ENCODE peak calls at places on chromosomes 12 and 14, in ten cellular contexts. One of them, this sample, is unnamed.

GRCh38 chr12:123972448-123973401 is at the start of the genes CCDC92 and ZNF664:
- DNase-seq in activated CD4-positive, CD25-positive, alpha-beta regulatory T cell treated with anti-CD3 and anti-CD28 coated beads, Interleukin-2, amount 50 U/mL, for 72 hours: peak; percentile 97
- DNase-seq in caudate nucleus: no peak
- DNase-seq in NCI-H1436: peak; percentile 96
- DNase-seq in thoracic aorta: peak; percentile 62
- DNase-seq in endodermal cell: peak; percentile 99
- DNase-seq in GM20000: peak; percentile 100
- DNase-seq in body of pancreas: peak; percentile 94
- DNase-seq in effector memory CD8-positive, alpha-beta T cell: peak; percentile 90
- DNase-seq in psoas muscle: peak; percentile 96
- DNase-seq in this sample: peak; percentile 99

GRCh38 chr14:90828642-90829487 is 12.6 kb upstream of the TTC7B start:
- DNase-seq in activated CD4-positive, CD25-positive, alpha-beta regulatory T cell treated with anti-CD3 and anti-CD28 coated beads, Interleukin-2, amount 50 U/mL, for 72 hours: peak; percentile 42
- DNase-seq in caudate nucleus: no peak
- DNase-seq in NCI-H1436: no peak
- DNase-seq in thoracic aorta: no peak
- DNase-seq in endodermal cell: no peak
- DNase-seq in GM20000: peak; percentile 70
- DNase-seq in body of pancreas: no peak
- DNase-seq in effector memory CD8-positive, alpha-beta T cell: peak; percentile 21
- DNase-seq in psoas muscle: peak; percentile 51
- DNase-seq in this sample: no peak

GRCh38 chr12:4281173-4281654 is 7.7 kb downstream of the CCND2 start:
- DNase-seq in activated CD4-positive, CD25-positive, alpha-beta regulatory T cell treated with anti-CD3 and anti-CD28 coated beads, Interleukin-2, amount 50 U/mL, for 72 hours: no peak
- DNase-seq in caudate nucleus: no peak
- DNase-seq in NCI-H1436: no peak
- DNase-seq in thoracic aorta: no peak
- DNase-seq in endodermal cell: no peak
- DNase-seq in GM20000: no peak
- DNase-seq in body of pancreas: no peak
- DNase-seq in effector memory CD8-positive, alpha-beta T cell: no peak
- DNase-seq in psoas muscle: no peak
- DNase-seq in this sample: peak; percentile 23

GRCh38 chr12:80400591-80400991 is 43.4 kb upstream of the PTPRQ start:
- DNase-seq in activated CD4-positive, CD25-positive, alpha-beta regulatory T cell treated with anti-CD3 and anti-CD28 coated beads, Interleukin-2, amount 50 U/mL, for 72 hours: no peak
- DNase-seq in caudate nucleus: no peak
- DNase-seq in NCI-H1436: no peak
- DNase-seq in thoracic aorta: no peak
- DNase-seq in endodermal cell: peak; percentile 72
- DNase-seq in GM20000: no peak
- DNase-seq in body of pancreas: no peak
- DNase-seq in effector memory CD8-positive, alpha-beta T cell: no peak
- DNase-seq in psoas muscle: peak; percentile 49
- DNase-seq in this sample: peak; percentile 28

GRCh38 chr14:44463386-44464004 is 43.6 kb downstream of the FSCB start:
- DNase-seq in activated CD4-positive, CD25-positive, alpha-beta regulatory T cell treated with anti-CD3 and anti-CD28 coated beads, Interleukin-2, amount 50 U/mL, for 72 hours: no peak
- DNase-seq in caudate nucleus: no peak
- DNase-seq in NCI-H1436: peak; percentile 50
- DNase-seq in thoracic aorta: no peak
- DNase-seq in endodermal cell: no peak
- DNase-seq in GM20000: no peak
- DNase-seq in body of pancreas: no peak
- DNase-seq in effector memory CD8-positive, alpha-beta T cell: no peak
- DNase-seq in psoas muscle: no peak
- DNase-seq in this sample: no peak

GRCh38 chr12:95522692-95523091 is 28.6 kb downstream of the USP44 start:
- DNase-seq in activated CD4-positive, CD25-positive, alpha-beta regulatory T cell treated with anti-CD3 and anti-CD28 coated beads, Interleukin-2, amount 50 U/mL, for 72 hours: no peak
- DNase-seq in caudate nucleus: no peak
- DNase-seq in NCI-H1436: no peak
- DNase-seq in thoracic aorta: no peak
- DNase-seq in endodermal cell: no peak
- DNase-seq in GM20000: no peak
- DNase-seq in body of pancreas: no peak
- DNase-seq in effector memory CD8-positive, alpha-beta T cell: no peak
- DNase-seq in psoas muscle: no peak
- DNase-seq in this sample: peak; percentile 17

GRCh38 chr12:65454115-65454823 is 175.8 kb downstream of the MSRB3 start:
- DNase-seq in activated CD4-positive, CD25-positive, alpha-beta regulatory T cell treated with anti-CD3 and anti-CD28 coated beads, Interleukin-2, amount 50 U/mL, for 72 hours: no peak
- DNase-seq in caudate nucleus: no peak
- DNase-seq in NCI-H1436: no peak
- DNase-seq in thoracic aorta: no peak
- DNase-seq in endodermal cell: no peak
- DNase-seq in GM20000: no peak
- DNase-seq in body of pancreas: no peak
- DNase-seq in effector memory CD8-positive, alpha-beta T cell: no peak
- DNase-seq in psoas muscle: no peak
- DNase-seq in this sample: no peak

GRCh38 chr12:114306646-114307045 is 99.3 kb downstream of the TBX5 start:
- DNase-seq in activated CD4-positive, CD25-positive, alpha-beta regulatory T cell treated with anti-CD3 and anti-CD28 coated beads, Interleukin-2, amount 50 U/mL, for 72 hours: no peak
- DNase-seq in caudate nucleus: no peak
- DNase-seq in NCI-H1436: no peak
- DNase-seq in thoracic aorta: no peak
- DNase-seq in endodermal cell: no peak
- DNase-seq in GM20000: no peak
- DNase-seq in body of pancreas: no peak
- DNase-seq in effector memory CD8-positive, alpha-beta T cell: no peak
- DNase-seq in psoas muscle: no peak
- DNase-seq in this sample: no peak